ENCODE peak calls at places on chromosomes 2 and 18, in eight cellular contexts. One of them, this sample, is unnamed.

GRCh38 chr2:200966770-200967169 is 3.3 kb upstream of the ORC2 start:
- DNase-seq in progenitor cell of endocrine pancreas: no peak
- DNase-seq in erythroblast: peak
- DNase-seq in GM13976: peak
- DNase-seq in brain microvascular endothelial cell: peak
- DNase-seq in M059J: peak
- DNase-seq in SIG-M5: no peak
- DNase-seq in HFF-Myc: peak
- DNase-seq in this sample: no peak

GRCh38 chr18:78406743-78407455 is 572.7 kb upstream of the SALL3 start:
- DNase-seq in progenitor cell of endocrine pancreas: no peak
- DNase-seq in erythroblast: no peak
- DNase-seq in GM13976: no peak
- DNase-seq in brain microvascular endothelial cell: no peak
- DNase-seq in M059J: no peak
- DNase-seq in SIG-M5: no peak
- DNase-seq in HFF-Myc: no peak
- DNase-seq in this sample: no peak

GRCh38 chr2:239948100-239948881 is 76.9 kb downstream of the NDUFA10 start:
- DNase-seq in progenitor cell of endocrine pancreas: no peak
- DNase-seq in erythroblast: no peak
- DNase-seq in GM13976: no peak
- DNase-seq in brain microvascular endothelial cell: no peak
- DNase-seq in M059J: no peak
- DNase-seq in SIG-M5: no peak
- DNase-seq in HFF-Myc: no peak
- DNase-seq in this sample: peak

GRCh38 chr18:76255070-76255683 is 239.9 kb downstream of the ZNF516 start:
- DNase-seq in progenitor cell of endocrine pancreas: no peak
- DNase-seq in erythroblast: no peak
- DNase-seq in GM13976: no peak
- DNase-seq in brain microvascular endothelial cell: no peak
- DNase-seq in M059J: no peak
- DNase-seq in SIG-M5: no peak
- DNase-seq in HFF-Myc: no peak
- DNase-seq in this sample: no peak

GRCh38 chr18:22424564-22424963 is 6.8 kb upstream of the CTAGE1 start:
- DNase-seq in progenitor cell of endocrine pancreas: no peak
- DNase-seq in erythroblast: no peak
- DNase-seq in GM13976: no peak
- DNase-seq in brain microvascular endothelial cell: no peak
- DNase-seq in M059J: peak
- DNase-seq in SIG-M5: no peak
- DNase-seq in HFF-Myc: no peak
- DNase-seq in this sample: no peak

GRCh38 chr2:193542762-193543161 is 1348.0 kb upstream of the TMEFF2 start:
- DNase-seq in progenitor cell of endocrine pancreas: no peak
- DNase-seq in erythroblast: no peak
- DNase-seq in GM13976: no peak
- DNase-seq in brain microvascular endothelial cell: no peak
- DNase-seq in M059J: no peak
- DNase-seq in SIG-M5: no peak
- DNase-seq in HFF-Myc: no peak
- DNase-seq in this sample: no peak

GRCh38 chr2:102022884-102023539 is 31.3 kb downstream of the IL1R2 start:
- DNase-seq in progenitor cell of endocrine pancreas: no peak
- DNase-seq in erythroblast: no peak
- DNase-seq in GM13976: no peak
- DNase-seq in brain microvascular endothelial cell: no peak
- DNase-seq in M059J: no peak
- DNase-seq in SIG-M5: no peak
- DNase-seq in HFF-Myc: no peak
- DNase-seq in this sample: no peak

GRCh38 chr2:74379851-74380789 is at the start of gene DCTN1:
- DNase-seq in progenitor cell of endocrine pancreas: no peak
- DNase-seq in erythroblast: peak
- DNase-seq in GM13976: no peak
- DNase-seq in brain microvascular endothelial cell: peak
- DNase-seq in M059J: peak
- DNase-seq in SIG-M5: no peak
- DNase-seq in HFF-Myc: no peak
- DNase-seq in this sample: no peak

GRCh38 chr2:43812005-43812404 is 26.6 kb downstream of the ABCG5 start:
- DNase-seq in progenitor cell of endocrine pancreas: no peak
- DNase-seq in erythroblast: no peak
- DNase-seq in GM13976: no peak
- DNase-seq in brain microvascular endothelial cell: no peak
- DNase-seq in M059J: no peak
- DNase-seq in SIG-M5: no peak
- DNase-seq in HFF-Myc: no peak
- DNase-seq in this sample: no peak

GRCh38 chr18:75088021-75088506 is 120.9 kb downstream of the PTGR3 start:
- DNase-seq in progenitor cell of endocrine pancreas: no peak
- DNase-seq in erythroblast: no peak
- DNase-seq in GM13976: peak
- DNase-seq in brain microvascular endothelial cell: no peak
- DNase-seq in M059J: no peak
- DNase-seq in SIG-M5: no peak
- DNase-seq in HFF-Myc: no peak
- DNase-seq in this sample: peak

GRCh38 chr2:12555012-12555645 is 161.6 kb upstream of the TRIB2 start:
- DNase-seq in progenitor cell of endocrine pancreas: no peak
- DNase-seq in erythroblast: no peak
- DNase-seq in GM13976: peak
- DNase-seq in brain microvascular endothelial cell: peak
- DNase-seq in M059J: peak
- DNase-seq in SIG-M5: no peak
- DNase-seq in HFF-Myc: no peak
- DNase-seq in this sample: no peak

GRCh38 chr2:47551800-47552525 is 149.0 kb downstream of the MSH2 start:
- DNase-seq in progenitor cell of endocrine pancreas: no peak
- DNase-seq in erythroblast: no peak
- DNase-seq in GM13976: no peak
- DNase-seq in brain microvascular endothelial cell: no peak
- DNase-seq in M059J: no peak
- DNase-seq in SIG-M5: no peak
- DNase-seq in HFF-Myc: no peak
- DNase-seq in this sample: no peak

GRCh38 chr2:138423745-138424144 is 77.8 kb upstream of the SPOPL start:
- DNase-seq in progenitor cell of endocrine pancreas: no peak
- DNase-seq in erythroblast: no peak
- DNase-seq in GM13976: no peak
- DNase-seq in brain microvascular endothelial cell: no peak
- DNase-seq in M059J: no peak
- DNase-seq in SIG-M5: no peak
- DNase-seq in HFF-Myc: no peak
- DNase-seq in this sample: no peak

GRCh38 chr2:97806738-97807618 is 93.6 kb downstream of the ZAP70 start:
- DNase-seq in progenitor cell of endocrine pancreas: peak
- DNase-seq in erythroblast: peak
- DNase-seq in GM13976: peak
- DNase-seq in brain microvascular endothelial cell: peak
- DNase-seq in M059J: peak
- DNase-seq in SIG-M5: no peak
- DNase-seq in HFF-Myc: peak
- DNase-seq in this sample: no peak

GRCh38 chr2:43391877-43392214 is 165.4 kb upstream of the ZFP36L2 start:
- DNase-seq in progenitor cell of endocrine pancreas: no peak
- DNase-seq in erythroblast: no peak
- DNase-seq in GM13976: no peak
- DNase-seq in brain microvascular endothelial cell: no peak
- DNase-seq in M059J: peak
- DNase-seq in SIG-M5: no peak
- DNase-seq in HFF-Myc: no peak
- DNase-seq in this sample: no peak

GRCh38 chr18:68533641-68534040 is 181.3 kb downstream of the TMX3 start:
- DNase-seq in progenitor cell of endocrine pancreas: no peak
- DNase-seq in erythroblast: no peak
- DNase-seq in GM13976: no peak
- DNase-seq in brain microvascular endothelial cell: no peak
- DNase-seq in M059J: no peak
- DNase-seq in SIG-M5: no peak
- DNase-seq in HFF-Myc: no peak
- DNase-seq in this sample: no peak

GRCh38 chr2:74552914-74553811 is 579 bp downstream of the LOXL3 start:
- DNase-seq in progenitor cell of endocrine pancreas: no peak
- DNase-seq in erythroblast: no peak
- DNase-seq in GM13976: peak
- DNase-seq in brain microvascular endothelial cell: no peak
- DNase-seq in M059J: peak
- DNase-seq in SIG-M5: no peak
- DNase-seq in HFF-Myc: no peak
- DNase-seq in this sample: no peak

GRCh38 chr2:28228419-28228995 is 164.2 kb upstream of the FOSL2 start:
- DNase-seq in progenitor cell of endocrine pancreas: no peak
- DNase-seq in erythroblast: peak
- DNase-seq in GM13976: no peak
- DNase-seq in brain microvascular endothelial cell: no peak
- DNase-seq in M059J: no peak
- DNase-seq in SIG-M5: no peak
- DNase-seq in HFF-Myc: peak
- DNase-seq in this sample: no peak

GRCh38 chr18:79964330-79965118 is at the start of gene HSBP1L1:
- DNase-seq in progenitor cell of endocrine pancreas: peak
- DNase-seq in erythroblast: peak
- DNase-seq in GM13976: peak
- DNase-seq in brain microvascular endothelial cell: no peak
- DNase-seq in M059J: peak
- DNase-seq in SIG-M5: no peak
- DNase-seq in HFF-Myc: no peak
- DNase-seq in this sample: no peak

GRCh38 chr2:71620851-71621251 is 167.5 kb downstream of the DYSF start:
- DNase-seq in progenitor cell of endocrine pancreas: no peak
- DNase-seq in erythroblast: no peak
- DNase-seq in GM13976: no peak
- DNase-seq in brain microvascular endothelial cell: no peak
- DNase-seq in M059J: no peak
- DNase-seq in SIG-M5: no peak
- DNase-seq in HFF-Myc: no peak
- DNase-seq in this sample: peak

GRCh38 chr2:60064687-60065361 is 488.6 kb downstream of the BCL11A start:
- DNase-seq in progenitor cell of endocrine pancreas: no peak
- DNase-seq in erythroblast: no peak
- DNase-seq in GM13976: no peak
- DNase-seq in brain microvascular endothelial cell: no peak
- DNase-seq in M059J: no peak
- DNase-seq in SIG-M5: no peak
- DNase-seq in HFF-Myc: no peak
- DNase-seq in this sample: no peak

GRCh38 chr18:35458271-35458670 is 39.5 kb downstream of the INO80C start:
- DNase-seq in progenitor cell of endocrine pancreas: no peak
- DNase-seq in erythroblast: no peak
- DNase-seq in GM13976: no peak
- DNase-seq in brain microvascular endothelial cell: no peak
- DNase-seq in M059J: no peak
- DNase-seq in SIG-M5: no peak
- DNase-seq in HFF-Myc: no peak
- DNase-seq in this sample: no peak

GRCh38 chr18:26493021-26493420 is 55.3 kb downstream of the KCTD1 start:
- DNase-seq in progenitor cell of endocrine pancreas: no peak
- DNase-seq in erythroblast: no peak
- DNase-seq in GM13976: no peak
- DNase-seq in brain microvascular endothelial cell: no peak
- DNase-seq in M059J: peak
- DNase-seq in SIG-M5: no peak
- DNase-seq in HFF-Myc: no peak
- DNase-seq in this sample: no peak

GRCh38 chr2:65722028-65722427 is 289.6 kb upstream of the SPRED2 start:
- DNase-seq in progenitor cell of endocrine pancreas: peak
- DNase-seq in erythroblast: peak
- DNase-seq in GM13976: no peak
- DNase-seq in brain microvascular endothelial cell: peak
- DNase-seq in M059J: peak
- DNase-seq in SIG-M5: no peak
- DNase-seq in HFF-Myc: no peak
- DNase-seq in this sample: no peak

GRCh38 chr2:45030553-45030952 is 21.3 kb upstream of the SIX2 start:
- DNase-seq in progenitor cell of endocrine pancreas: no peak
- DNase-seq in erythroblast: no peak
- DNase-seq in GM13976: no peak
- DNase-seq in brain microvascular endothelial cell: no peak
- DNase-seq in M059J: no peak
- DNase-seq in SIG-M5: no peak
- DNase-seq in HFF-Myc: no peak
- DNase-seq in this sample: no peak

GRCh38 chr2:227000123-227000522 is 163.9 kb downstream of the COL4A4 start:
- DNase-seq in progenitor cell of endocrine pancreas: no peak
- DNase-seq in erythroblast: no peak
- DNase-seq in GM13976: no peak
- DNase-seq in brain microvascular endothelial cell: no peak
- DNase-seq in M059J: no peak
- DNase-seq in SIG-M5: no peak
- DNase-seq in HFF-Myc: no peak
- DNase-seq in this sample: no peak

GRCh38 chr2:238103465-238104070 is 3.4 kb downstream of the ESPNL start:
- DNase-seq in progenitor cell of endocrine pancreas: no peak
- DNase-seq in erythroblast: no peak
- DNase-seq in GM13976: no peak
- DNase-seq in brain microvascular endothelial cell: no peak
- DNase-seq in M059J: no peak
- DNase-seq in SIG-M5: no peak
- DNase-seq in HFF-Myc: no peak
- DNase-seq in this sample: peak

GRCh38 chr2:18413794-18414396 is 146.6 kb downstream of the RDH14 start:
- DNase-seq in progenitor cell of endocrine pancreas: no peak
- DNase-seq in erythroblast: peak
- DNase-seq in GM13976: no peak
- DNase-seq in brain microvascular endothelial cell: peak
- DNase-seq in M059J: peak
- DNase-seq in SIG-M5: no peak
- DNase-seq in HFF-Myc: no peak
- DNase-seq in this sample: no peak

GRCh38 chr2:45836740-45837139 is 185.3 kb downstream of the PRKCE start:
- DNase-seq in progenitor cell of endocrine pancreas: no peak
- DNase-seq in erythroblast: no peak
- DNase-seq in GM13976: no peak
- DNase-seq in brain microvascular endothelial cell: no peak
- DNase-seq in M059J: no peak
- DNase-seq in SIG-M5: no peak
- DNase-seq in HFF-Myc: no peak
- DNase-seq in this sample: no peak

GRCh38 chr2:160096414-160096813 is 34.0 kb upstream of the PLA2R1 start:
- DNase-seq in progenitor cell of endocrine pancreas: no peak
- DNase-seq in erythroblast: no peak
- DNase-seq in GM13976: no peak
- DNase-seq in brain microvascular endothelial cell: no peak
- DNase-seq in M059J: no peak
- DNase-seq in SIG-M5: no peak
- DNase-seq in HFF-Myc: no peak
- DNase-seq in this sample: no peak

GRCh38 chr18:76972241-76972640 is 149.9 kb downstream of the ZNF236 start:
- DNase-seq in progenitor cell of endocrine pancreas: no peak
- DNase-seq in erythroblast: no peak
- DNase-seq in GM13976: no peak
- DNase-seq in brain microvascular endothelial cell: no peak
- DNase-seq in M059J: no peak
- DNase-seq in SIG-M5: no peak
- DNase-seq in HFF-Myc: no peak
- DNase-seq in this sample: no peak

GRCh38 chr2:44881856-44882255 is 59.6 kb upstream of the SIX3 start:
- DNase-seq in progenitor cell of endocrine pancreas: no peak
- DNase-seq in erythroblast: no peak
- DNase-seq in GM13976: no peak
- DNase-seq in brain microvascular endothelial cell: no peak
- DNase-seq in M059J: no peak
- DNase-seq in SIG-M5: no peak
- DNase-seq in HFF-Myc: no peak
- DNase-seq in this sample: no peak

GRCh38 chr18:12057419-12058039 is 36.1 kb upstream of the ANKRD62 start:
- DNase-seq in progenitor cell of endocrine pancreas: no peak
- DNase-seq in erythroblast: no peak
- DNase-seq in GM13976: peak
- DNase-seq in brain microvascular endothelial cell: no peak
- DNase-seq in M059J: no peak
- DNase-seq in SIG-M5: no peak
- DNase-seq in HFF-Myc: no peak
- DNase-seq in this sample: no peak

GRCh38 chr2:226440119-226440917 is 359.3 kb downstream of the IRS1 start:
- DNase-seq in progenitor cell of endocrine pancreas: no peak
- DNase-seq in erythroblast: no peak
- DNase-seq in GM13976: no peak
- DNase-seq in brain microvascular endothelial cell: no peak
- DNase-seq in M059J: peak
- DNase-seq in SIG-M5: no peak
- DNase-seq in HFF-Myc: no peak
- DNase-seq in this sample: no peak

This sample was measured in mesenteric fat pad.